ENCODE peak calls at places on chromosomes 6 and 20, in five cellular contexts. G is neuronal stem cell, A is H9, Y is H1, N is trophoblast cell. O is an unnamed sample.
A peak's percentile ranks its signal among the peaks of the same experiment; 100 is the strongest.

GRCh38 chr6:54846243-54846856 is at the start of gene FAM83B:
- DNase-seq in G (peak; percentile 30), A (peak; percentile 80), Y (peak; percentile 57), N (peak; percentile 75), O (peak; percentile 27)

GRCh38 chr20:40843251-40843650 is 154.2 kb upstream of the MAFB start:
- DNase-seq in G (no peak), A (no peak), Y (no peak), N (no peak), O (no peak)

GRCh38 chr20:1467355-1468116 is 887 bp upstream of the NSFL1C start:
- DNase-seq in G (no peak), A (peak; percentile 43), Y (no peak), N (peak; percentile 85), O (no peak)

GRCh38 chr6:99219788-99220187 is 129.7 kb downstream of the FAXC start:
- DNase-seq in G (no peak), A (peak; percentile 93), Y (peak; percentile 67), N (peak; percentile 12), O (no peak)

GRCh38 chr6:148747145-148747492 is 289 bp downstream of the UST start:
- DNase-seq in G (peak; percentile 54), A (no peak), Y (no peak), N (no peak), O (peak; percentile 66)

GRCh38 chr6:85460951-85461805 is 11.3 kb downstream of the NT5E start:
- DNase-seq in G (no peak), A (no peak), Y (no peak), N (no peak), O (peak; percentile 86)

GRCh38 chr20:44896583-44896982 is 11.1 kb downstream of the YWHAB start:
- DNase-seq in G (no peak), A (no peak), Y (no peak), N (no peak), O (peak; percentile 33)

GRCh38 chr6:106253194-106253593 is 72.4 kb downstream of the ATG5 start:
- DNase-seq in G (no peak), A (no peak), Y (no peak), N (no peak), O (peak; percentile 51)

GRCh38 chr6:156396068-156396771 is 381.0 kb upstream of the ARID1B start:
- DNase-seq in G (peak; percentile 12), A (no peak), Y (no peak), N (peak; percentile 13), O (no peak)

GRCh38 chr20:23371496-23371895 is 9.5 kb downstream of the GZF1 start:
- DNase-seq in G (no peak), A (no peak), Y (no peak), N (no peak), O (no peak)

GRCh38 chr20:22005535-22005934 is 300.1 kb downstream of the PAX1 start:
- DNase-seq in G (no peak), A (no peak), Y (no peak), N (no peak), O (no peak)

GRCh38 chr6:168837231-168837903 is 396.4 kb downstream of the SMOC2 start:
- DNase-seq in G (no peak), A (no peak), Y (no peak), N (peak; percentile 16), O (no peak)

GRCh38 chr6:16540804-16541752 is 220.2 kb downstream of the ATXN1 start:
- DNase-seq in G (no peak), A (no peak), Y (no peak), N (no peak), O (no peak)

GRCh38 chr6:125924169-125924568 is 32.4 kb upstream of the HINT3 start:
- DNase-seq in G (no peak), A (no peak), Y (no peak), N (peak; percentile 25), O (peak; percentile 43)

GRCh38 chr20:13736792-13737191 is 47.9 kb downstream of the ESF1 start:
- DNase-seq in G (no peak), A (no peak), Y (no peak), N (no peak), O (peak; percentile 60)

GRCh38 chr20:23926941-23927872 is 47.7 kb upstream of the CST5 start:
- DNase-seq in G (no peak), A (no peak), Y (no peak), N (peak; percentile 79), O (no peak)

GRCh38 chr6:81130969-81131368 is 621.5 kb downstream of the TENT5A start:
- DNase-seq in G (no peak), A (no peak), Y (no peak), N (no peak), O (no peak)

GRCh38 chr6:116666869-116667268 is 1.7 kb downstream of the ZUP1 start:
- DNase-seq in G (no peak), A (no peak), Y (no peak), N (no peak), O (no peak)

GRCh38 chr6:40882321-40882720 is 156.7 kb downstream of the UNC5CL start:
- DNase-seq in G (no peak), A (no peak), Y (no peak), N (no peak), O (no peak)

GRCh38 chr6:163837681-163838431 is 423.3 kb downstream of the QKI start:
- DNase-seq in G (peak; percentile 55), A (no peak), Y (no peak), N (no peak), O (peak; percentile 18)

GRCh38 chr20:21719592-21720214 is 14.2 kb downstream of the PAX1 start:
- DNase-seq in G (no peak), A (no peak), Y (no peak), N (peak; percentile 51), O (peak; percentile 44)

GRCh38 chr20:63911171-63911570 is 16.2 kb downstream of the DNAJC5 start:
- DNase-seq in G (no peak), A (no peak), Y (no peak), N (no peak), O (no peak)

GRCh38 chr6:116429111-116429510 is 32.1 kb upstream of the CALHM6 start:
- DNase-seq in G (no peak), A (no peak), Y (no peak), N (no peak), O (no peak)

GRCh38 chr20:22098451-22098850 is 393.0 kb downstream of the PAX1 start:
- DNase-seq in G (no peak), A (no peak), Y (no peak), N (no peak), O (no peak)

GRCh38 chr6:140970485-140970884 is 1162.2 kb upstream of the GJE1 start:
- DNase-seq in G (no peak), A (no peak), Y (no peak), N (no peak), O (no peak)

GRCh38 chr6:3789018-3789895 is 37.7 kb upstream of the PXDC1 start:
- DNase-seq in G (no peak), A (no peak), Y (no peak), N (peak; percentile 96), O (peak; percentile 34)

GRCh38 chr20:12927489-12927888 is 81.3 kb upstream of the SPTLC3 start:
- DNase-seq in G (no peak), A (no peak), Y (no peak), N (no peak), O (peak; percentile 32)

DNA sequence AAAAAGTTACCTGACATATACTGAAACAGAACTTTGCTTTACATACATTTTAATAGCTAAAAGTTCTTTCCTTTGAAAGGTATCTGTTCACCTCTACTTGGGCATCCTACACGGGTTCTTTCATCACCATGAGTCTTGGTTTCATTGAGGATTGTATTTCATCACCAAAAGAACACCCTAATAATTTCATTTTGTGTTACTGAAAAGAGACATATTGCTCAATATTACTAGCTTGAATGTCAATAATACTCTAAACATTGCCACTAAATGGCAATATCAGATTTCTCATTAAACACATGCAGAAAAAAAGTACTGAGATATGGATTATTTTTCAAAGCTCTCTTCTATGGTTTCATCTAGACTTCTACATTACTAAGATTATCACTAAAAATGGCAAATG is 30.8 kb downstream of the MAN1A1 start:
- DNase-seq in G (no peak), A (no peak), Y (no peak), N (no peak), O (no peak)
- H2BK12ac ChIP-seq in G (no peak overlapping the region), A (no peak overlapping the region), Y (no peak overlapping the region), N (no peak overlapping the region), O (no peak overlapping the region)

GRCh38 chr20:61895686-61896057 is 170.0 kb downstream of the TAF4 start:
- DNase-seq in G (no peak), A (no peak), Y (no peak), N (no peak), O (no peak)

GRCh38 chr20:61899971-61900370 is 165.7 kb downstream of the TAF4 start:
- DNase-seq in G (no peak), A (no peak), Y (no peak), N (no peak), O (no peak)

GRCh38 chr20:61896058-61896961 is 169.4 kb downstream of the TAF4 start:
- DNase-seq in G (peak; percentile 56), A (peak; percentile 74), Y (peak; percentile 29), N (peak; percentile 21), O (peak; percentile 48)

GRCh38 chr20:61898405-61898804 is 167.3 kb downstream of the TAF4 start:
- DNase-seq in G (no peak), A (no peak), Y (no peak), N (no peak), O (no peak)

DNA sequence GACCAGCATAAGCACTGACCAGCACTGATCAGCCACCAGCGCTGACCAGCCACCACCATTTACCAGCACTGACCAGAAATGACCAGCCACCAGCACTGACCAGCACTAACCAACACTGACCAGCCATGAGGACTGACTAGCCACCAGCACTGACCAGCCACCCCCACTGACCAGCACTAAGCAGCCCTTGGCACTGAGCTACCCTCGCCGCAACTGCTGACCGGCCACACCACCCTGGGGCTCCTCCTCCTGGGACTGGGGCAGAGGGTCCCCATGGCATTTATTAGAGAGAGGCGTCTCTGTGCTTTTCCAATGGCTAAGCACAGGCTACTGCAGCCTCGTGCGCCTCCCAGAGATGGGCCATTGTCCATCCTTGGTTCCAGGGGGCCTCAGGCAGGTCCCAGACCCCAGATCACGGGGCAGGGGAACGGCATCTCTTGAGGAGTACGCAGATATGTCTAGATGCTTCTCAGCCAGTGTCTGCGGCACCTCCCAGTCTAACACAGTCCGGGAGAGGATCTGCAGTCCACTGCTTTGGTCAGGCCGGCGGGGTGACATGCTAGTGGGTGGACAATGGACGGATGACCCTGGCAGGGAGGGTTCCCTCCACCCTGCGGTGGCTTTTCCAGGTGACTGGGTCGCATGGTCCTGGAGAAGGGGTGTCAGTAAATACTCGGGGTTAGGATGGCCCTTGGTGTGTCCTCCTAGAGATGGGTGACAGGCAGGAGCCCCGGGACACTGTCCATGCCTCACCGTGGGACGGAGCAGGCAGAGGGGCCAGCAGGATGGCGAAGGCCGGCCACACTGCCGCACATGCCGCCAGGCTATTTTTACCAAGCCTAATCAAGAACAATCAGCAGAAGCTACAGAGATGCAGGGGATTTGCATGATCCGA is 168.0 kb downstream of the TAF4 start:
- DNase-seq in G (no peak), A (no peak), Y (no peak), N (no peak), O (no peak)
- H2BK12ac ChIP-seq in G (peak overlapping the region; percentile 46), A (no peak overlapping the region), Y (no peak overlapping the region), N (no peak overlapping the region), O (no peak overlapping the region)

GRCh38 chr6:142307963-142308748 is 6.3 kb downstream of the ADGRG6 start:
- DNase-seq in G (no peak), A (no peak), Y (no peak), N (no peak), O (no peak)
- H2BK12ac ChIP-seq in G (no peak overlapping the region), A (no peak overlapping the region), Y (no peak overlapping the region), N (no peak overlapping the region), O (no peak overlapping the region)

DNA sequence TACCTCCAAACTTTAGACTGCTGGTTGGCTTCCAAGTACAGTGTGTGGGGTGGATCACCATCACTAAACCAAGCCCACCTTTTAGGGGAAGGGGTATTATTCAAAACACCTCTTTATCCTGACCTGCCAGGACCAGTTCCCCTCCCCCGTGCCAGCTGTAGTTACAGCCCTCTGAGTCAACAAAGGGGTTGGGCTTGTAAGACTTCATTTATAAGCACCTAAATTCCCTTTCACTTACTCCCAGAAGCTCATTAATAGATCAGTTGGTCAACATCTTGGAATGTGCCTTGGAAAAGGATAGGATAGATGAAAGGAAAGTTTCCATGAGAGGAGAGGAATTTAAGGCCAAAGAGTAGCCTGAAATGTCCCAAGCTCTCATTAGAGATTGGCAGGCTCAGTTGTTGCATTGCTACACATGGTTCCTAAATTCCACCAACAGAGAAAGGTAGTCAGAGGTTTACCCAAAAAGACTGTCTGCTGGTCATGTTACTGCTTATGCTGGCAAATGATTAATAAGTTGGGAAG is 59.2 kb downstream of the TNFAIP3 start:
- DNase-seq in G (peak; percentile 6), A (peak; percentile 40), Y (peak; percentile 23), N (peak; percentile 70), O (peak; percentile 90)
- H2BK12ac ChIP-seq in G (no peak overlapping the region), A (no peak overlapping the region), Y (no peak overlapping the region), N (peak overlapping the region; percentile 74), O (no peak overlapping the region)

O was measured in mesenchymal stem cell.